ENCODE peak calls at places on chromosomes 7 and 10, in ten cellular contexts. U, L, M, Y, K, I, Z, F, E and H are unnamed samples.

GRCh38 chr7:51589111-51589510 is 272.5 kb upstream of the COBL start:
- DNase-seq in K (peak), I (no peak), U (no peak), E (no peak), F (no peak), M (no peak), L (no peak), Y (no peak), Z (no peak), H (no peak)

GRCh38 chr7:145036592-145037386 is 200.9 kb upstream of the TPK1 start:
- DNase-seq in E (peak), K (peak), U (no peak), L (peak), I (no peak), F (peak), Z (no peak), Y (no peak), M (peak), H (peak)

GRCh38 chr7:81638216-81638615 is 131.6 kb downstream of the HGF start:
- DNase-seq in U (no peak), K (peak), L (no peak), E (peak), F (no peak), Y (no peak), M (no peak), I (no peak), Z (no peak), H (no peak)

GRCh38 chr10:2464476-2464875 is 602.9 kb upstream of the PFKP start:
- DNase-seq in Y (no peak), Z (no peak), I (no peak), F (no peak), E (no peak), U (no peak), K (no peak), L (no peak), M (no peak), H (no peak)

GRCh38 chr7:22943997-22944396 is 69.9 kb downstream of the HYCC1 start:
- DNase-seq in U (no peak), K (no peak), M (no peak), I (no peak), Y (no peak), L (no peak), E (no peak), Z (no peak), F (no peak), H (no peak)

GRCh38 chr10:32151876-32152275 is 95.7 kb upstream of the KIF5B start:
- DNase-seq in Z (no peak), M (no peak), L (no peak), F (no peak), E (no peak), U (no peak), Y (no peak), K (no peak), I (no peak), H (no peak)

GRCh38 chr7:122886357-122887081 is at the start of gene CADPS2:
- DNase-seq in U (peak), K (no peak), Z (peak), L (no peak), I (peak), Y (no peak), E (peak), M (peak), F (peak), H (peak)

GRCh38 chr7:38316733-38317360 is 43.4 kb upstream of the TARP start:
- DNase-seq in I (no peak), Y (no peak), U (no peak), F (no peak), M (no peak), Z (no peak), L (no peak), E (no peak), K (no peak), H (no peak)

GRCh38 chr7:87926581-87927461 is 7.2 kb upstream of the ADAM22 start:
- DNase-seq in Y (no peak), Z (no peak), U (peak), E (no peak), I (no peak), M (peak), K (no peak), F (no peak), L (no peak), H (no peak)

GRCh38 chr7:128888039-128888755 is 22.3 kb downstream of the KCP start:
- DNase-seq in M (no peak), L (no peak), U (no peak), E (no peak), Z (no peak), F (no peak), I (no peak), K (no peak), Y (no peak), H (no peak)

GRCh38 chr7:35727571-35727970 is 32.6 kb upstream of the HERPUD2 start:
- DNase-seq in E (no peak), I (no peak), L (no peak), M (no peak), F (no peak), Y (no peak), U (no peak), K (no peak), Z (no peak), H (no peak)

GRCh38 chr7:117323877-117324699 is 1.2 kb upstream of the WNT2 start:
- DNase-seq in U (no peak), I (peak), Y (no peak), F (no peak), M (peak), E (no peak), Z (no peak), L (no peak), K (no peak), H (peak)

GRCh38 chr7:159212226-159212625 is 67.6 kb upstream of the VIPR2 start:
- DNase-seq in K (no peak), U (no peak), Y (no peak), F (no peak), I (no peak), L (no peak), M (no peak), Z (no peak), E (no peak), H (no peak)

GRCh38 chr10:131872011-131872836 is 28.6 kb upstream of the PPP2R2D start:
- DNase-seq in L (no peak), I (no peak), E (no peak), K (no peak), U (no peak), Z (no peak), M (no peak), F (no peak), Y (no peak), H (no peak)

GRCh38 chr10:126956712-126957108 is 51.5 kb downstream of the DOCK1 start:
- DNase-seq in E (no peak), Y (no peak), U (no peak), L (no peak), Z (no peak), F (no peak), I (no peak), K (no peak), M (no peak), H (no peak)

GRCh38 chr10:111745982-111746381 is 437.6 kb downstream of the GPAM start:
- DNase-seq in E (no peak), U (no peak), F (no peak), K (no peak), I (no peak), M (no peak), Z (no peak), Y (no peak), L (no peak), H (no peak)

GRCh38 chr7:36372156-36372555 is 17.5 kb upstream of the ANLN start:
- DNase-seq in L (no peak), Y (no peak), M (no peak), K (no peak), I (no peak), U (no peak), F (no peak), Z (no peak), E (no peak), H (no peak)

GRCh38 chr10:131580076-131580652 is 268.6 kb upstream of the TCERG1L start:
- DNase-seq in U (no peak), K (no peak), F (no peak), M (no peak), E (no peak), Y (no peak), L (no peak), Z (no peak), I (no peak), H (no peak)

GRCh38 chr10:123974406-123974805 is 82.8 kb upstream of the CPXM2 start:
- DNase-seq in U (no peak), Z (no peak), E (no peak), F (peak), I (no peak), K (no peak), M (no peak), Y (no peak), L (no peak), H (no peak)

GRCh38 chr10:77673086-77673485 is 35.5 kb upstream of the KCNMA1 start:
- DNase-seq in U (no peak), Z (no peak), M (no peak), K (no peak), F (no peak), I (no peak), Y (no peak), L (no peak), E (no peak), H (no peak)

GRCh38 chr7:28701731-28702130 is 256.4 kb downstream of the TRIL start:
- DNase-seq in I (no peak), U (no peak), L (no peak), M (no peak), E (no peak), F (no peak), Y (no peak), Z (no peak), K (peak), H (no peak)

GRCh38 chr10:49177391-49178355 is 10.5 kb downstream of the TMEM273 start:
- DNase-seq in E (peak), I (peak), M (no peak), L (no peak), U (peak), F (peak), Y (no peak), Z (peak), K (no peak), H (no peak)

GRCh38 chr7:138890782-138891445 is 90.3 kb downstream of the KIAA1549 start:
- DNase-seq in K (peak), I (no peak), Y (no peak), U (no peak), E (peak), L (no peak), F (no peak), Z (no peak), M (no peak), H (no peak)

GRCh38 chr7:133545613-133546012 is 292.7 kb downstream of the EXOC4 start:
- DNase-seq in U (no peak), E (no peak), K (peak), F (peak), Y (no peak), M (no peak), Z (no peak), L (no peak), I (no peak), H (no peak)